ENCODE peak calls at places on chromosomes 1 and 21, in eight cellular contexts. Y is thoracic aorta, U is left lung, I is hepatocyte, T is WTC11, Q is heart left ventricle, E is GM20000, D is fibroblast of the aortic adventitia. S is an unnamed sample.

GRCh38 chr1:21175670-21176581 is 771 bp downstream of the EIF4G3 start:
- DNase-seq in Y (no peak), U (peak; percentile 88), I (peak; percentile 50), T (peak; percentile 35), Q (peak; percentile 48), E (peak; percentile 65), D (no peak), S (peak; percentile 50)

GRCh38 chr1:113812661-113813135 is 422 bp upstream of the RSBN1 start:
- DNase-seq in Y (no peak), U (no peak), I (peak; percentile 18), T (no peak), Q (no peak), E (peak; percentile 32), D (no peak), S (no peak)

GRCh38 chr1:59526240-59526639 is 229.3 kb downstream of the FGGY start:
- DNase-seq in Y (no peak), U (no peak), I (no peak), T (no peak), Q (no peak), E (no peak), D (no peak), S (no peak)

GRCh38 chr1:231395996-231396385 is 26.1 kb downstream of the EGLN1 start:
- DNase-seq in Y (no peak), U (no peak), I (no peak), T (no peak), Q (no peak), E (no peak), D (no peak), S (no peak)

GRCh38 chr1:222546548-222547259 is 1.2 kb downstream of the HHIPL2 start:
- DNase-seq in Y (no peak), U (no peak), I (peak; percentile 54), T (no peak), Q (no peak), E (no peak), D (peak; percentile 84), S (no peak)

GRCh38 chr1:33170351-33171274 is 11.2 kb downstream of the TRIM62 start:
- DNase-seq in Y (no peak), U (no peak), I (no peak), T (no peak), Q (peak; percentile 70), E (no peak), D (no peak), S (no peak)

GRCh38 chr1:185969524-185969991 is 235.4 kb downstream of the HMCN1 start:
- DNase-seq in Y (no peak), U (no peak), I (no peak), T (no peak), Q (no peak), E (no peak), D (peak; percentile 81), S (no peak)

GRCh38 chr1:243946946-243947345 is 96.9 kb upstream of the AKT3 start:
- DNase-seq in Y (no peak), U (no peak), I (no peak), T (peak; percentile 65), Q (no peak), E (peak; percentile 23), D (peak; percentile 25), S (no peak)

GRCh38 chr21:33651965-33652680 is 9.8 kb downstream of the ITSN1 start:
- DNase-seq in Y (no peak), U (no peak), I (no peak), T (no peak), Q (no peak), E (no peak), D (no peak), S (no peak)

GRCh38 chr1:160428655-160429054 is 28.3 kb downstream of the VANGL2 start:
- DNase-seq in Y (no peak), U (no peak), I (peak; percentile 79), T (peak; percentile 46), Q (no peak), E (no peak), D (peak; percentile 56), S (peak; percentile 77)

GRCh38 chr1:9900142-9901043 is 9.7 kb downstream of the CTNNBIP1 start:
- DNase-seq in Y (no peak), U (peak; percentile 90), I (peak; percentile 73), T (no peak), Q (peak; percentile 88), E (no peak), D (no peak), S (peak; percentile 76)

GRCh38 chr1:222940903-222941302 is 126.1 kb downstream of the DISP1 start:
- DNase-seq in Y (no peak), U (no peak), I (no peak), T (no peak), Q (no peak), E (no peak), D (no peak), S (no peak)

DNA sequence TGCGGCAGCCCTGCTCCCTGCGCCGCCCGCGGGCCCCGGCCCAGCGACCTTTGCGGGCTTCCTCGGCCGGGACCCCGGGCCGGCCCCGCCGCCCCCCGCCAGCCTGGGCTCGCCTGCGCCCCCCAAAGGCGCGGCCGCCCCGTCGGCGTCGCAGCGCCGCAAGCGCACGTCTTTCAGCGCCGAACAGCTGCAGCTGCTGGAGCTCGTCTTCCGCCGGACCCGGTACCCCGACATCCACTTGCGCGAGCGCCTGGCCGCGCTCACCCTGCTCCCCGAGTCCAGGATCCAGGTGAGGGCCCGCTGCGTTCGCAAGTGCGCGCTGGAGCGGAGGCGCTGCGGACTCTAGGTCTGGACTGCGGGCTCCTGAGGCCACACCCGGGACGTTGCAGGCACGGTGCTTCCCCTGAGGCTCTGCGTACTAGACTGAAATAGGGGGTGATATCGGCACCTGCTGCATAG is 351 bp downstream of the MIXL1 start:
- DNase-seq in Y (no peak), U (peak; percentile 78), I (peak; percentile 27), T (peak; percentile 69), Q (no peak), E (peak; percentile 79), D (no peak), S (peak; percentile 26)
- TF ChIP-seq CTCF in Y (no peak), U (no peak), I (no peak), T (no peak), Q (no peak), E (peak; percentile 28), D (no peak), S (no peak)

GRCh38 chr1:117146067-117146466 is 24.5 kb upstream of the TRIM45 start:
- DNase-seq in Y (no peak), U (no peak), I (no peak), T (no peak), Q (no peak), E (no peak), D (no peak), S (no peak)

GRCh38 chr1:117146570-117147340 is 25.2 kb upstream of the TRIM45 start:
- DNase-seq in Y (no peak), U (no peak), I (peak; percentile 54), T (no peak), Q (no peak), E (no peak), D (peak; percentile 94), S (no peak)

GRCh38 chr1:117147341-117147831 is 25.8 kb upstream of the TRIM45 start:
- DNase-seq in Y (no peak), U (no peak), I (no peak), T (no peak), Q (no peak), E (no peak), D (no peak), S (no peak)

GRCh38 chr1:117147856-117148588 is 26.5 kb upstream of the TRIM45 start:
- DNase-seq in Y (no peak), U (no peak), I (no peak), T (no peak), Q (no peak), E (no peak), D (peak; percentile 70), S (no peak)

GRCh38 chr1:117150316-117150715 is 28.8 kb upstream of the TRIM45 start:
- DNase-seq in Y (no peak), U (no peak), I (no peak), T (no peak), Q (no peak), E (no peak), D (peak; percentile 47), S (no peak)
- TF ChIP-seq CTCF in Y (no peak), U (no peak), I (no peak), T (no peak), Q (no peak), E (no peak), D (no peak), S (no peak)

DNA sequence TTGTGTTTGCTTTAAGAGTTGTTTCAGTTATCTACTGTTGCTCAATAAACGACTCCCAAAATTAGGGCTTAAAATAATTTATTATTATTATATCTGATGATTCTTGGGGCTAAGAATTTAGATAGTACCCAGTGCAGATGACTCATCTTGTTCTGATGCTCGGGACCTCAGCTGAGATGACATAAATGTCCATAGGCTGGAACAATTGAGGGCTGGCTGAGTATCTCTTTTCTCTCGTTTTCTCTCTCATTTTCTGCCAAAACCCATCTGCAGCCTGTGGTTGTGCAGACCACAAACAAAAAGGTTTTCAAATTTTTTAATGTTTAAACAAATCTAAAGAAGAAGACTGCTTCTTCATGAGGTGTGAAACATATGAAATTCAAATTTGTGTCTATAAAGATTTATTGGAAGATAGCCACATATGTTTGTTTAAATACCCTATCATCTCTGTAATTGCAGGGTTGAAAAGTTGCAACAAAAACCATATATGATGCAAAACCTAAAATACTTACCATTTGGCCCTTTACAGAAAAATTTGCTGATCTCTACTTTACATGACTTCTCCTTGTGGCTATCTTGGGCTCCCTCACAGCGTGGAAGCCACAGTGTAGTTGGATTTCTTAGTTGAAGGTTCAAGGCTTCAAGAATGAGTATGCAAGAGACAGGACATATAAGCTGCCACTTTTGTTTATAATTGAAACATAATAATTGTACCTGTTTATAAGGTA is 14.8 kb upstream of the PTPRC start:
- DNase-seq in Y (no peak), U (no peak), I (no peak), T (no peak), Q (no peak), E (no peak), D (peak; percentile 80), S (no peak)
- TF ChIP-seq CTCF in Y (no peak), U (no peak), I (no peak), T (no peak), Q (no peak), E (no peak), D (no peak), S (no peak)

DNA sequence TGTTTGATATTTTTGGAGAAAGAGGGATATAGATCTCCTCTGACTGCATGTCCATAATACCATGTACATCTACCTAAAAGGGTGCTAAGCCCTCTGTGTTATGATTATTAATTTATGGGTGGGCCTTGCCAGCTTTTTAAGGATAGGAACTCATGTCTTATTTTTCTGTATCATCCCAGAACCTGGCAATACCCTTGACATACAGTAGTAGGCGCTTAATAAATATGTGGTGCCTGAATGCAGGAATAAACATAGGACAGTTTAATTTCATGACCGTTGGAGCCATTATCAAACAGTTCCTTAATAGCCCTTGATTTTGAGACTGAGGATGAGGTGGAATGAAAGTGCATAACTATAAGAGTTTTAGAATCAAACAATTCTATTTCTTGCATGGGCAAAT is 12.5 kb upstream of the ATP6V1G3 start:
- DNase-seq in Y (no peak), U (no peak), I (no peak), T (no peak), Q (no peak), E (no peak), D (no peak), S (no peak)
- TF ChIP-seq CTCF in Y (no peak), U (no peak), I (no peak), T (no peak), Q (no peak), E (no peak), D (no peak), S (no peak)

GRCh38 chr1:48743480-48743879 is 33.2 kb downstream of the BEND5 start:
- DNase-seq in Y (no peak), U (no peak), I (no peak), T (no peak), Q (no peak), E (no peak), D (no peak), S (no peak)
- TF ChIP-seq CTCF in Y (no peak), U (no peak), I (no peak), T (no peak), Q (no peak), E (no peak), D (no peak), S (no peak)